ENCODE peak calls at places on chromosomes 2 and 18, in ten cellular contexts. One of them, this sample, is unnamed.

GRCh38 chr2:157692768-157693167 is 64.1 kb upstream of the ACVR1C start:
- DNase-seq in heart left ventricle: no peak
- DNase-seq in MCF 10A: peak; percentile 91
- DNase-seq in GM23338: no peak
- DNase-seq in HFFc6: peak; percentile 91
- DNase-seq in MM.1S: peak; percentile 91
- DNase-seq in right lobe of liver: no peak
- DNase-seq in adrenal gland: no peak
- DNase-seq in body of pancreas: no peak
- DNase-seq in foreskin fibroblast: peak; percentile 72
- DNase-seq in this sample: no peak

GRCh38 chr2:239298126-239298804 is 102.6 kb downstream of the HDAC4 start:
- DNase-seq in heart left ventricle: no peak
- DNase-seq in MCF 10A: no peak
- DNase-seq in GM23338: no peak
- DNase-seq in HFFc6: no peak
- DNase-seq in MM.1S: no peak
- DNase-seq in right lobe of liver: peak; percentile 40
- DNase-seq in adrenal gland: peak; percentile 9
- DNase-seq in body of pancreas: no peak
- DNase-seq in foreskin fibroblast: no peak
- DNase-seq in this sample: peak; percentile 26

GRCh38 chr2:20396356-20397000 is 45.8 kb upstream of the PUM2 start:
- DNase-seq in heart left ventricle: no peak
- DNase-seq in MCF 10A: no peak
- DNase-seq in GM23338: no peak
- DNase-seq in HFFc6: no peak
- DNase-seq in MM.1S: no peak
- DNase-seq in right lobe of liver: no peak
- DNase-seq in adrenal gland: no peak
- DNase-seq in body of pancreas: no peak
- DNase-seq in foreskin fibroblast: no peak
- DNase-seq in this sample: no peak

GRCh38 chr18:70419526-70419925 is 130.7 kb downstream of the SOCS6 start:
- DNase-seq in heart left ventricle: no peak
- DNase-seq in MCF 10A: peak; percentile 26
- DNase-seq in GM23338: no peak
- DNase-seq in HFFc6: peak; percentile 73
- DNase-seq in MM.1S: no peak
- DNase-seq in right lobe of liver: no peak
- DNase-seq in adrenal gland: no peak
- DNase-seq in body of pancreas: no peak
- DNase-seq in foreskin fibroblast: peak; percentile 61
- DNase-seq in this sample: no peak

GRCh38 chr2:215764441-215765048 is 248.8 kb downstream of the MREG start:
- DNase-seq in heart left ventricle: no peak
- DNase-seq in MCF 10A: peak; percentile 29
- DNase-seq in GM23338: no peak
- DNase-seq in HFFc6: peak; percentile 47
- DNase-seq in MM.1S: no peak
- DNase-seq in right lobe of liver: no peak
- DNase-seq in adrenal gland: no peak
- DNase-seq in body of pancreas: no peak
- DNase-seq in foreskin fibroblast: peak; percentile 80
- DNase-seq in this sample: peak; percentile 76

GRCh38 chr2:111662771-111663470 is 221.1 kb downstream of the ANAPC1 start:
- DNase-seq in heart left ventricle: no peak
- DNase-seq in MCF 10A: peak; percentile 80
- DNase-seq in GM23338: no peak
- DNase-seq in HFFc6: no peak
- DNase-seq in MM.1S: peak; percentile 88
- DNase-seq in right lobe of liver: no peak
- DNase-seq in adrenal gland: no peak
- DNase-seq in body of pancreas: no peak
- DNase-seq in foreskin fibroblast: no peak
- DNase-seq in this sample: peak; percentile 56

GRCh38 chr18:43009666-43010065 is 105.8 kb downstream of the RIT2 start:
- DNase-seq in heart left ventricle: no peak
- DNase-seq in MCF 10A: no peak
- DNase-seq in GM23338: no peak
- DNase-seq in HFFc6: no peak
- DNase-seq in MM.1S: no peak
- DNase-seq in right lobe of liver: no peak
- DNase-seq in adrenal gland: no peak
- DNase-seq in body of pancreas: no peak
- DNase-seq in foreskin fibroblast: no peak
- DNase-seq in this sample: no peak

GRCh38 chr2:217953011-217953481 is 49.7 kb downstream of the TNS1 start:
- DNase-seq in heart left ventricle: peak; percentile 78
- DNase-seq in MCF 10A: no peak
- DNase-seq in GM23338: no peak
- DNase-seq in HFFc6: no peak
- DNase-seq in MM.1S: no peak
- DNase-seq in right lobe of liver: peak; percentile 45
- DNase-seq in adrenal gland: peak; percentile 43
- DNase-seq in body of pancreas: no peak
- DNase-seq in foreskin fibroblast: no peak
- DNase-seq in this sample: peak; percentile 30

GRCh38 chr2:200735061-200735460 is 76.6 kb upstream of the BZW1 start:
- DNase-seq in heart left ventricle: no peak
- DNase-seq in MCF 10A: no peak
- DNase-seq in GM23338: no peak
- DNase-seq in HFFc6: no peak
- DNase-seq in MM.1S: no peak
- DNase-seq in right lobe of liver: no peak
- DNase-seq in adrenal gland: no peak
- DNase-seq in body of pancreas: no peak
- DNase-seq in foreskin fibroblast: no peak
- DNase-seq in this sample: no peak

GRCh38 chr2:151027147-151027546 is 234.5 kb downstream of the RBM43 start:
- DNase-seq in heart left ventricle: no peak
- DNase-seq in MCF 10A: no peak
- DNase-seq in GM23338: no peak
- DNase-seq in HFFc6: no peak
- DNase-seq in MM.1S: no peak
- DNase-seq in right lobe of liver: no peak
- DNase-seq in adrenal gland: no peak
- DNase-seq in body of pancreas: no peak
- DNase-seq in foreskin fibroblast: no peak
- DNase-seq in this sample: no peak

GRCh38 chr2:136006658-136007057 is 21.2 kb upstream of the DARS1 start:
- DNase-seq in heart left ventricle: no peak
- DNase-seq in MCF 10A: peak; percentile 6
- DNase-seq in GM23338: peak; percentile 54
- DNase-seq in HFFc6: no peak
- DNase-seq in MM.1S: no peak
- DNase-seq in right lobe of liver: no peak
- DNase-seq in adrenal gland: no peak
- DNase-seq in body of pancreas: no peak
- DNase-seq in foreskin fibroblast: peak; percentile 5
- DNase-seq in this sample: no peak

GRCh38 chr2:73290049-73290839 is 3.1 kb downstream of the EGR4 start:
- DNase-seq in heart left ventricle: no peak
- DNase-seq in MCF 10A: peak; percentile 57
- DNase-seq in GM23338: peak; percentile 84
- DNase-seq in HFFc6: peak; percentile 18
- DNase-seq in MM.1S: peak; percentile 56
- DNase-seq in right lobe of liver: no peak
- DNase-seq in adrenal gland: peak; percentile 32
- DNase-seq in body of pancreas: peak; percentile 61
- DNase-seq in foreskin fibroblast: no peak
- DNase-seq in this sample: no peak
- TF ChIP-seq CTCF in heart left ventricle: peak; percentile 41
- TF ChIP-seq CTCF in MCF 10A: peak; percentile 45
- TF ChIP-seq CTCF in GM23338: peak; percentile 75
- TF ChIP-seq CTCF in HFFc6: peak; percentile 76
- TF ChIP-seq CTCF in MM.1S: peak; percentile 75
- TF ChIP-seq CTCF in right lobe of liver: peak; percentile 55
- TF ChIP-seq CTCF in adrenal gland: peak; percentile 32
- TF ChIP-seq CTCF in body of pancreas: peak; percentile 10
- TF ChIP-seq CTCF in foreskin fibroblast: peak; percentile 65
- TF ChIP-seq CTCF in this sample: peak; percentile 71

GRCh38 chr2:165022781-165023180 is 67.5 kb upstream of the SLC38A11 start:
- DNase-seq in heart left ventricle: no peak
- DNase-seq in MCF 10A: no peak
- DNase-seq in GM23338: no peak
- DNase-seq in HFFc6: no peak
- DNase-seq in MM.1S: no peak
- DNase-seq in right lobe of liver: no peak
- DNase-seq in adrenal gland: no peak
- DNase-seq in body of pancreas: no peak
- DNase-seq in foreskin fibroblast: no peak
- DNase-seq in this sample: no peak
- TF ChIP-seq CTCF in heart left ventricle: no peak
- TF ChIP-seq CTCF in MCF 10A: no peak
- TF ChIP-seq CTCF in GM23338: no peak
- TF ChIP-seq CTCF in HFFc6: no peak
- TF ChIP-seq CTCF in MM.1S: no peak
- TF ChIP-seq CTCF in right lobe of liver: no peak
- TF ChIP-seq CTCF in adrenal gland: no peak
- TF ChIP-seq CTCF in body of pancreas: no peak
- TF ChIP-seq CTCF in foreskin fibroblast: no peak
- TF ChIP-seq CTCF in this sample: no peak

GRCh38 chr2:204425821-204426220 is 119.5 kb upstream of the PARD3B start:
- DNase-seq in heart left ventricle: no peak
- DNase-seq in MCF 10A: no peak
- DNase-seq in GM23338: no peak
- DNase-seq in HFFc6: no peak
- DNase-seq in MM.1S: no peak
- DNase-seq in right lobe of liver: no peak
- DNase-seq in adrenal gland: no peak
- DNase-seq in body of pancreas: no peak
- DNase-seq in foreskin fibroblast: no peak
- DNase-seq in this sample: no peak

GRCh38 chr2:204432196-204432595 is 113.1 kb upstream of the PARD3B start:
- DNase-seq in heart left ventricle: no peak
- DNase-seq in MCF 10A: no peak
- DNase-seq in GM23338: no peak
- DNase-seq in HFFc6: no peak
- DNase-seq in MM.1S: no peak
- DNase-seq in right lobe of liver: no peak
- DNase-seq in adrenal gland: no peak
- DNase-seq in body of pancreas: no peak
- DNase-seq in foreskin fibroblast: no peak
- DNase-seq in this sample: no peak

GRCh38 chr2:204431529-204431928 is 113.7 kb upstream of the PARD3B start:
- DNase-seq in heart left ventricle: no peak
- DNase-seq in MCF 10A: no peak
- DNase-seq in GM23338: no peak
- DNase-seq in HFFc6: no peak
- DNase-seq in MM.1S: no peak
- DNase-seq in right lobe of liver: no peak
- DNase-seq in adrenal gland: no peak
- DNase-seq in body of pancreas: no peak
- DNase-seq in foreskin fibroblast: no peak
- DNase-seq in this sample: no peak

GRCh38 chr2:204428675-204429074 is 116.6 kb upstream of the PARD3B start:
- DNase-seq in heart left ventricle: no peak
- DNase-seq in MCF 10A: no peak
- DNase-seq in GM23338: no peak
- DNase-seq in HFFc6: no peak
- DNase-seq in MM.1S: no peak
- DNase-seq in right lobe of liver: no peak
- DNase-seq in adrenal gland: no peak
- DNase-seq in body of pancreas: no peak
- DNase-seq in foreskin fibroblast: no peak
- DNase-seq in this sample: no peak
- TF ChIP-seq CTCF in heart left ventricle: no peak
- TF ChIP-seq CTCF in MCF 10A: no peak
- TF ChIP-seq CTCF in GM23338: no peak
- TF ChIP-seq CTCF in HFFc6: no peak
- TF ChIP-seq CTCF in MM.1S: no peak
- TF ChIP-seq CTCF in right lobe of liver: no peak
- TF ChIP-seq CTCF in adrenal gland: no peak
- TF ChIP-seq CTCF in body of pancreas: no peak
- TF ChIP-seq CTCF in foreskin fibroblast: no peak
- TF ChIP-seq CTCF in this sample: no peak

GRCh38 chr2:120885311-120885710 is 149.6 kb downstream of the GLI2 start:
- DNase-seq in heart left ventricle: no peak
- DNase-seq in MCF 10A: no peak
- DNase-seq in GM23338: no peak
- DNase-seq in HFFc6: no peak
- DNase-seq in MM.1S: peak; percentile 16
- DNase-seq in right lobe of liver: peak; percentile 23
- DNase-seq in adrenal gland: no peak
- DNase-seq in body of pancreas: no peak
- DNase-seq in foreskin fibroblast: no peak
- DNase-seq in this sample: no peak
- TF ChIP-seq CTCF in heart left ventricle: no peak
- TF ChIP-seq CTCF in MCF 10A: no peak
- TF ChIP-seq CTCF in GM23338: no peak
- TF ChIP-seq CTCF in HFFc6: no peak
- TF ChIP-seq CTCF in MM.1S: no peak
- TF ChIP-seq CTCF in right lobe of liver: no peak
- TF ChIP-seq CTCF in adrenal gland: no peak
- TF ChIP-seq CTCF in body of pancreas: no peak
- TF ChIP-seq CTCF in foreskin fibroblast: no peak
- TF ChIP-seq CTCF in this sample: no peak

GRCh38 chr2:206442854-206443734 is at the start of gene ADAM23:
- DNase-seq in heart left ventricle: peak; percentile 76
- DNase-seq in MCF 10A: no peak
- DNase-seq in GM23338: peak; percentile 84
- DNase-seq in HFFc6: no peak
- DNase-seq in MM.1S: peak; percentile 78
- DNase-seq in right lobe of liver: no peak
- DNase-seq in adrenal gland: peak; percentile 74
- DNase-seq in body of pancreas: no peak
- DNase-seq in foreskin fibroblast: peak; percentile 61
- DNase-seq in this sample: no peak
- TF ChIP-seq CTCF in heart left ventricle: peak; percentile 53
- TF ChIP-seq CTCF in MCF 10A: no peak
- TF ChIP-seq CTCF in GM23338: peak; percentile 61
- TF ChIP-seq CTCF in HFFc6: no peak
- TF ChIP-seq CTCF in MM.1S: peak; percentile 36
- TF ChIP-seq CTCF in right lobe of liver: no peak
- TF ChIP-seq CTCF in adrenal gland: no peak
- TF ChIP-seq CTCF in body of pancreas: no peak
- TF ChIP-seq CTCF in foreskin fibroblast: no peak
- TF ChIP-seq CTCF in this sample: no peak

This sample was measured in CD14-positive monocyte.